ENCODE peak calls at places on chromosomes 6 and 20, in four cellular contexts. V is IMR-90, O is K562, T is GM12878. F is an unnamed sample.

GRCh38 chr6:151451950-151452749 is at the start of gene RMND1:
- DNase-seq in O (peak; percentile 99), V (peak; percentile 100), T (peak; percentile 99), F (peak; percentile 85)

GRCh38 chr6:29631860-29632731 is 887 bp downstream of the GABBR1 start:
- DNase-seq in T (no peak), V (peak; percentile 55), O (peak; percentile 91), F (peak; percentile 21)

GRCh38 chr6:23696946-23697345 is 429.1 kb upstream of the NRSN1 start:
- DNase-seq in O (no peak), T (no peak), V (no peak), F (no peak)

GRCh38 chr6:38797391-38797790 is 82.3 kb downstream of the DNAH8 start:
- DNase-seq in T (no peak), O (no peak), V (no peak), F (no peak)

GRCh38 chr6:168248148-168248620 is 71.4 kb downstream of the DACT2 start:
- DNase-seq in T (no peak), V (no peak), O (no peak), F (no peak)

GRCh38 chr6:26312096-26312463 is 52.9 kb upstream of the BTN3A2 start:
- DNase-seq in T (no peak), O (peak; percentile 7), V (no peak), F (no peak)

GRCh38 chr6:36478051-36478526 is 35.3 kb downstream of the KCTD20 start:
- DNase-seq in O (peak; percentile 81), T (no peak), V (no peak), F (no peak)

GRCh38 chr6:1424306-1424927 is 35.0 kb downstream of the FOXF2 start:
- DNase-seq in V (peak; percentile 77), O (peak; percentile 57), T (no peak), F (peak; percentile 58)

GRCh38 chr6:160253242-160253641 is 5.4 kb downstream of the SLC22A2 start:
- DNase-seq in O (no peak), V (no peak), T (no peak), F (no peak)

GRCh38 chr20:57693002-57693582 is 16.7 kb downstream of the PMEPA1 start:
- DNase-seq in O (no peak), V (no peak), T (no peak), F (no peak)

GRCh38 chr6:108501559-108501958 is 59.2 kb upstream of the FOXO3 start:
- DNase-seq in T (no peak), V (peak; percentile 47), O (no peak), F (no peak)

GRCh38 chr6:25991785-25992412 is 29.3 kb downstream of the TRIM38 start:
- DNase-seq in T (peak; percentile 48), V (peak; percentile 51), O (peak; percentile 79), F (peak; percentile 46)

GRCh38 chr6:161829186-161829794 is 555.4 kb upstream of the AGPAT4 start:
- DNase-seq in V (no peak), O (no peak), T (no peak), F (no peak)

GRCh38 chr20:16125810-16126209 is 447.4 kb downstream of the KIF16B start:
- DNase-seq in O (no peak), V (no peak), T (no peak), F (no peak)

GRCh38 chr6:113326781-113327180 is 530.4 kb upstream of the MARCKS start:
- DNase-seq in T (no peak), O (no peak), V (no peak), F (no peak)

GRCh38 chr6:165231581-165232276 is 77.7 kb downstream of the C6orf118 start:
- DNase-seq in V (no peak), O (no peak), T (no peak), F (peak; percentile 39)

GRCh38 chr6:47358440-47359225 is 48.9 kb upstream of the TNFRSF21 start:
- DNase-seq in O (no peak), T (peak; percentile 11), V (no peak), F (no peak)

GRCh38 chr6:38233161-38233791 is 406.5 kb downstream of the BTBD9 start:
- DNase-seq in V (peak; percentile 51), T (no peak), O (no peak), F (no peak)

GRCh38 chr6:159252955-159253508 is 83.8 kb downstream of the FNDC1 start:
- DNase-seq in T (peak; percentile 2), O (peak; percentile 57), V (peak; percentile 45), F (peak; percentile 32)

GRCh38 chr6:169832247-169832948 is 81.0 kb downstream of the ERMARD start:
- DNase-seq in O (no peak), T (no peak), V (peak; percentile 4), F (no peak)

GRCh38 chr6:169274761-169275160 is 21.1 kb upstream of the THBS2 start:
- DNase-seq in V (peak; percentile 50), T (no peak), O (no peak), F (no peak)

GRCh38 chr20:59182401-59183044 is 18.9 kb downstream of the ZNF831 start:
- DNase-seq in T (no peak), V (no peak), O (no peak), F (no peak)

GRCh38 chr20:47468290-47469050 is 33.2 kb upstream of the NCOA3 start:
- DNase-seq in V (no peak), T (peak; percentile 85), O (peak; percentile 22), F (no peak)

GRCh38 chr6:90459225-90459758 is 127.6 kb downstream of the MAP3K7 start:
- DNase-seq in T (no peak), V (no peak), O (no peak), F (no peak)

GRCh38 chr20:48051810-48052491 is 266.7 kb upstream of the SULF2 start:
- DNase-seq in O (no peak), T (no peak), V (peak; percentile 45), F (no peak)

GRCh38 chr6:80332013-80332412 is 225.5 kb downstream of the BCKDHB start:
- DNase-seq in T (no peak), O (no peak), V (no peak), F (no peak)

GRCh38 chr6:159012201-159012600 is 12.2 kb upstream of the RSPH3 start:
- DNase-seq in V (peak; percentile 45), T (no peak), O (no peak), F (no peak)

GRCh38 chr20:62069741-62070216 is 4.1 kb upstream of the TAF4 start:
- DNase-seq in T (no peak), O (no peak), V (peak; percentile 70), F (no peak)

GRCh38 chr6:165486183-165487137 is 176.6 kb downstream of the PDE10A start:
- DNase-seq in V (no peak), T (peak; percentile 5), O (no peak), F (no peak)

DNA sequence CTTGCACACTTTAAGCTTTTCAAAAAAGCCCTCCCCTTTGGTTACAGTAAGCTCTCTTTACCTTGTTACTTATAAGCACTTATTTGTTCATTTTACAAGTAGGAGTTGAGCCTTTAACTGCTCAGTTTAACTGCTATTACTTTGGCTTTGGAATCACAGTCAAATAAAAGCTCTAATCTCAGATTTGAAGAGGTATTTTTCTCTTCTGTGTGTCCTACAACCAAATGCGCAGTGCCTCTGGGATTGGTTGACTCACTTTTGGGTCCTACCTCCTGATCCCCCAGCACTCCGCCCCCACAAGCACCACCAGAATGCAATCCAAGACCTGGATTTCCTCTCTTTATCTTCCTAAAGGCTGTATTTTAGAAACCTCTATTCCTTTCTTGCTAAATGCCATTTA is 2.5 kb downstream of the NCOA7 start:
- DNase-seq in O (peak; percentile 27), V (no peak), T (no peak), F (no peak)
- TF ChIP-seq ELK1 in O (no peak), V (no peak), T (no peak), F (no peak)

DNA sequence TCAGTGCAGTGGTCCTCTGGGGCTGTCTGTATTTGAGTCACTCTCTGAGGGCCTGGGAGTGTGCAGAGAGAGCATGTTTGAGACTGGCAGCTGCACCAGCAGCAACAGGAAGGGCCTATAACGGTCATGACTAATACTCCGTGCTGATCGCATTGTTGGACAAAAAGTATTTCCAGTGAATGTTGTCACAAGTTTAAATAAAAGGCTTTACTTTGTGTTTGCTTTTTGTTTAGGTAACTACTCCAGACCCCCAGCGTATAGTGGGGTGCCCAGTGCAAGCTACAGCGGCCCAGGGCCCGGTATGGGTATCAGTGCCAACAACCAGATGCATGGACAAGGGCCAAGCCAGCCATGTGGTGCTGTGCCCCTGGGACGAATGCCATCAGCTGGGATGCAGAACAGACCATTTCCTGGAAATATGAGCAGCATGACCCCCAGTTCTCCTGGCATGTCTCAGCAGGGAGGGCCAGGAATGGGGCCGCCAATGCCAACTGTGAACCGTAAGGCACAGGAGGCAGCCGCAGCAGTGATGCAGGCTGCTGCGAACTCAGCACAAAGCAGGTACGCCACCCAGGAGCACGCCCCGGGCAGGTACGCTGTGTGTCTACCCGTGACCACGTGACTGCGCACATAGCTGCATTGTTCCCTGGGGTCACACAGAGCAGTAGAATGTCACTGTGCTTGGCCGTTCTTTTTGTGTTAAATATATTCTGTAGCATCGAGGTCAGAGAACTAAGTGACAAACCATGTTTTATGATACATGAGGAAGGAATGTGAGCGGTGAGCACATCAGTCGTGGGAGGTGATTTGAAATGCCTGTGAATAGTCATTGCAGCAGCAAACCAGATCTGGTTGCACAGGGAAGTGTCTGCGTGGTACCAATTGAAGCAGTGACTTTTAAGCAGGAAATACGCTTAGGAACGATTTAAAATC is 174.7 kb downstream of the TMEM242 start:
- DNase-seq in T (no peak), V (peak; percentile 98), O (no peak), F (peak; percentile 82)
- H3K4me3 ChIP-seq in T (no peak overlapping the region), V (no peak overlapping the region), O (no peak overlapping the region), F (peak overlapping the region; percentile 14)

DNA sequence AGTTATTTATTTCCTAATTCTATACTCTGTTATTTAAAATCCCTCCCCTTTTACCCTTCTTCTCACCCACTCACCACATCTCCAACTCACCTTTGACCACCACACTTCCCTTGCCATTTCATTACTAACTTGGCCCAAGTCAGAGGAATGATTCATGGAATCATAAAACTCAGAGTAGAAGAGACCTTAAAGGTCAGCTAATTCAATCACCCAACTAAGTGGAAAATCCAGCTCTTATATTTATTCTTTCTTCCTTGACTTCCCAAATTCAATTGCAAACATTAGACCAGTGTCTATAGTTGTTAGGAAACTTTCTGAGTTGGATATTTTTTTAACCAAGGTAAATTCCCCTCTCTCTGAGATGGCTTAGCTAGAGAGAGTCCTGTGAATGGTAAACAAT is 26.5 kb upstream of the HEY2 start:
- DNase-seq in V (no peak), O (no peak), T (no peak), F (no peak)
- TF ChIP-seq ELK1 in V (no peak), O (no peak), T (no peak), F (no peak)

GRCh38 chr6:106461084-106461483 is 100.6 kb downstream of the CRYBG1 start:
- DNase-seq in T (no peak), O (no peak), V (no peak), F (no peak)
- H3K4me3 ChIP-seq in T (no peak overlapping the region), O (no peak overlapping the region), V (no peak overlapping the region), F (no peak overlapping the region)

GRCh38 chr6:135170238-135170637 is 10.9 kb upstream of the MYB start:
- DNase-seq in V (no peak), T (no peak), O (no peak), F (no peak)

GRCh38 chr6:135176464-135176863 is 4.6 kb upstream of the MYB start:
- DNase-seq in T (no peak), V (no peak), O (no peak), F (no peak)

GRCh38 chr6:135170849-135171248 is 10.3 kb upstream of the MYB start:
- DNase-seq in V (no peak), O (no peak), T (no peak), F (no peak)

GRCh38 chr6:135173989-135174484 is 7.1 kb upstream of the MYB start:
- DNase-seq in O (no peak), T (no peak), V (no peak), F (no peak)

GRCh38 chr6:135173242-135173988 is 7.7 kb upstream of the MYB start:
- DNase-seq in O (no peak), V (no peak), T (no peak), F (no peak)
- TF ChIP-seq ELK1 in O (no peak), V (no peak), T (no peak), F (no peak)